ENCODE peak calls at places on chromosomes 1 and 21, in nine cellular contexts. One of them, this sample, is unnamed.

GRCh38 chr21:37717534-37717933 is 198.7 kb downstream of the KCNJ6 start:
- DNase-seq in H7: no peak
- DNase-seq in brain microvascular endothelial cell: no peak
- DNase-seq in fibroblast of mammary gland: no peak
- DNase-seq in retinal pigment epithelial cell: no peak
- DNase-seq in stomach: no peak
- DNase-seq in GM23338: peak; percentile 6
- DNase-seq in choroid plexus epithelial cell: no peak
- DNase-seq in cardiac fibroblast: no peak
- DNase-seq in this sample: no peak

GRCh38 chr1:150089846-150090520 is 22.4 kb downstream of the VPS45 start:
- DNase-seq in fibroblast of mammary gland: no peak
- DNase-seq in GM23338: no peak
- DNase-seq in H7: no peak
- DNase-seq in stomach: no peak
- DNase-seq in cardiac fibroblast: no peak
- DNase-seq in retinal pigment epithelial cell: no peak
- DNase-seq in brain microvascular endothelial cell: no peak
- DNase-seq in choroid plexus epithelial cell: no peak
- DNase-seq in this sample: no peak

GRCh38 chr1:212402876-212403275 is 11.8 kb downstream of the PACC1 start:
- DNase-seq in choroid plexus epithelial cell: no peak
- DNase-seq in fibroblast of mammary gland: peak; percentile 3
- DNase-seq in cardiac fibroblast: no peak
- DNase-seq in brain microvascular endothelial cell: no peak
- DNase-seq in H7: no peak
- DNase-seq in retinal pigment epithelial cell: no peak
- DNase-seq in stomach: no peak
- DNase-seq in GM23338: no peak
- DNase-seq in this sample: no peak

GRCh38 chr1:150021191-150021688 is 10.7 kb upstream of the OTUD7B start:
- DNase-seq in fibroblast of mammary gland: no peak
- DNase-seq in choroid plexus epithelial cell: no peak
- DNase-seq in retinal pigment epithelial cell: no peak
- DNase-seq in cardiac fibroblast: no peak
- DNase-seq in stomach: peak; percentile 45
- DNase-seq in H7: no peak
- DNase-seq in brain microvascular endothelial cell: no peak
- DNase-seq in GM23338: no peak
- DNase-seq in this sample: no peak

GRCh38 chr1:167617100-167617949 is 12.7 kb upstream of the RCSD1 start:
- DNase-seq in brain microvascular endothelial cell: peak; percentile 54
- DNase-seq in H7: peak; percentile 48
- DNase-seq in retinal pigment epithelial cell: no peak
- DNase-seq in cardiac fibroblast: peak; percentile 78
- DNase-seq in GM23338: peak; percentile 61
- DNase-seq in choroid plexus epithelial cell: peak; percentile 82
- DNase-seq in stomach: no peak
- DNase-seq in fibroblast of mammary gland: peak; percentile 69
- DNase-seq in this sample: no peak

GRCh38 chr1:202624781-202625108 is 85.5 kb downstream of the SYT2 start:
- DNase-seq in GM23338: no peak
- DNase-seq in H7: peak; percentile 34
- DNase-seq in retinal pigment epithelial cell: no peak
- DNase-seq in cardiac fibroblast: no peak
- DNase-seq in fibroblast of mammary gland: peak; percentile 13
- DNase-seq in brain microvascular endothelial cell: no peak
- DNase-seq in choroid plexus epithelial cell: no peak
- DNase-seq in stomach: no peak
- DNase-seq in this sample: no peak

GRCh38 chr1:197725044-197725443 is 50.2 kb downstream of the DENND1B start:
- DNase-seq in fibroblast of mammary gland: peak; percentile 45
- DNase-seq in retinal pigment epithelial cell: peak; percentile 9
- DNase-seq in brain microvascular endothelial cell: no peak
- DNase-seq in H7: no peak
- DNase-seq in cardiac fibroblast: peak; percentile 29
- DNase-seq in choroid plexus epithelial cell: peak; percentile 42
- DNase-seq in stomach: no peak
- DNase-seq in GM23338: peak; percentile 23
- DNase-seq in this sample: no peak

GRCh38 chr21:33800753-33801423 is 114.7 kb downstream of the ATP5PO start:
- DNase-seq in GM23338: no peak
- DNase-seq in retinal pigment epithelial cell: no peak
- DNase-seq in choroid plexus epithelial cell: no peak
- DNase-seq in stomach: no peak
- DNase-seq in cardiac fibroblast: no peak
- DNase-seq in fibroblast of mammary gland: no peak
- DNase-seq in brain microvascular endothelial cell: no peak
- DNase-seq in H7: no peak
- DNase-seq in this sample: no peak

GRCh38 chr1:7608628-7609295 is 162.3 kb upstream of the VAMP3 start:
- DNase-seq in brain microvascular endothelial cell: no peak
- DNase-seq in stomach: no peak
- DNase-seq in GM23338: peak; percentile 74
- DNase-seq in choroid plexus epithelial cell: peak; percentile 49
- DNase-seq in fibroblast of mammary gland: no peak
- DNase-seq in H7: peak; percentile 84
- DNase-seq in retinal pigment epithelial cell: no peak
- DNase-seq in cardiac fibroblast: no peak
- DNase-seq in this sample: peak; percentile 15

GRCh38 chr1:103208844-103209243 is 100.5 kb upstream of the COL11A1 start:
- DNase-seq in brain microvascular endothelial cell: no peak
- DNase-seq in GM23338: no peak
- DNase-seq in retinal pigment epithelial cell: no peak
- DNase-seq in fibroblast of mammary gland: no peak
- DNase-seq in cardiac fibroblast: no peak
- DNase-seq in stomach: no peak
- DNase-seq in H7: no peak
- DNase-seq in choroid plexus epithelial cell: no peak
- DNase-seq in this sample: no peak

DNA sequence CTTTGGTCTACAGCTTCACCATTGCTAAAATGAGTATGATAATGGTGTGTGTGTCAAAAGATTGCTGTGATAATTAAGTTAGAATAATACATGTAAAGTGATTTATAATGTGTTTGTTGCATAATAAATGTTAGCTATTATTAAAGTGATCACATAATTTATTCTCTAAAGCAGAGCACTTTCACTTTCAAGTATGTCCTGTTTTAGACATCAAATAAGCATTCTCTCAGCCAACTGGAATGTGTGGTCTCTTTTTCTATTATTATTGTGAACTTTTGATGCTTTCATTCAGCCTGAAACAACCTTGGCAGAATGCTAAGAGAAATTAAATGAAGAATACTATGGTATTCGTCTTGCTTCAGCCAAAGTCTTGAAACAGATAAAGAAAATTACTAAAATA is 102.8 kb upstream of the COL11A1 start:
- DNase-seq in fibroblast of mammary gland: peak; percentile 6
- DNase-seq in GM23338: no peak
- DNase-seq in retinal pigment epithelial cell: no peak
- DNase-seq in stomach: no peak
- DNase-seq in choroid plexus epithelial cell: peak; percentile 85
- DNase-seq in brain microvascular endothelial cell: peak; percentile 35
- DNase-seq in H7: no peak
- DNase-seq in cardiac fibroblast: no peak
- DNase-seq in this sample: no peak
- H3K4me3 ChIP-seq in fibroblast of mammary gland: no peak overlapping the region
- H3K4me3 ChIP-seq in GM23338: no peak overlapping the region
- H3K4me3 ChIP-seq in retinal pigment epithelial cell: no peak overlapping the region
- H3K4me3 ChIP-seq in stomach: no peak overlapping the region
- H3K4me3 ChIP-seq in choroid plexus epithelial cell: no peak overlapping the region
- H3K4me3 ChIP-seq in brain microvascular endothelial cell: no peak overlapping the region
- H3K4me3 ChIP-seq in H7: no peak overlapping the region
- H3K4me3 ChIP-seq in cardiac fibroblast: no peak overlapping the region
- H3K4me3 ChIP-seq in this sample: no peak overlapping the region

GRCh38 chr1:40689737-40690136 is 1.8 kb upstream of the NFYC start:
- DNase-seq in choroid plexus epithelial cell: no peak
- DNase-seq in fibroblast of mammary gland: no peak
- DNase-seq in brain microvascular endothelial cell: no peak
- DNase-seq in H7: no peak
- DNase-seq in GM23338: no peak
- DNase-seq in retinal pigment epithelial cell: no peak
- DNase-seq in cardiac fibroblast: no peak
- DNase-seq in stomach: no peak
- DNase-seq in this sample: no peak
- H3K4me3 ChIP-seq in choroid plexus epithelial cell: no peak overlapping the region
- H3K4me3 ChIP-seq in fibroblast of mammary gland: no peak overlapping the region
- H3K4me3 ChIP-seq in brain microvascular endothelial cell: no peak overlapping the region
- H3K4me3 ChIP-seq in H7: no peak overlapping the region
- H3K4me3 ChIP-seq in GM23338: peak overlapping the region; percentile 69
- H3K4me3 ChIP-seq in retinal pigment epithelial cell: no peak overlapping the region
- H3K4me3 ChIP-seq in cardiac fibroblast: no peak overlapping the region
- H3K4me3 ChIP-seq in stomach: no peak overlapping the region
- H3K4me3 ChIP-seq in this sample: no peak overlapping the region

DNA sequence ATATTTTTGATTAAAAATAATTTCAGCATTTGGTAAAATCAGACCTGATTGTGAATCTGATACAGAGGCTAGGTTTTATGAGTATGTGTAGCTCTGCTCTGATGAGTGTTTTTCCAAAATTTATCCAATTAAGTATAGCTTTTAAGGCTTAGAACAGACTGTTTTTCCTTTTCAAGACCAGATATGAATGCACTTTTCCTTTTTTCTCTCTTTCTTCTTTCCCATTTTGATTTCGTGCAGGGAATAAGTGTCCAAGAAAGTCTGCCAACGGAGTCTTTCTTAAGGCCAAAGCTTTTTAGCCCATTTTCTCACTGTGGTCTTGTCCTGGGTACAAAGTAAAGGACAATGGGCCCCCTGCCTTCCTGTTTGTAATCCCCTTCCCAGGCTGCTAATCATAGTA is 2.8 kb downstream of the KIF1B start:
- DNase-seq in stomach: no peak
- DNase-seq in cardiac fibroblast: no peak
- DNase-seq in GM23338: no peak
- DNase-seq in brain microvascular endothelial cell: no peak
- DNase-seq in fibroblast of mammary gland: no peak
- DNase-seq in retinal pigment epithelial cell: no peak
- DNase-seq in H7: peak; percentile 22
- DNase-seq in choroid plexus epithelial cell: no peak
- DNase-seq in this sample: no peak
- H3K4me3 ChIP-seq in stomach: no peak overlapping the region
- H3K4me3 ChIP-seq in cardiac fibroblast: no peak overlapping the region
- H3K4me3 ChIP-seq in GM23338: no peak overlapping the region
- H3K4me3 ChIP-seq in brain microvascular endothelial cell: no peak overlapping the region
- H3K4me3 ChIP-seq in fibroblast of mammary gland: no peak overlapping the region
- H3K4me3 ChIP-seq in retinal pigment epithelial cell: no peak overlapping the region
- H3K4me3 ChIP-seq in H7: no peak overlapping the region
- H3K4me3 ChIP-seq in choroid plexus epithelial cell: no peak overlapping the region
- H3K4me3 ChIP-seq in this sample: peak overlapping the region; percentile 2

GRCh38 chr1:100721502-100722205 is 2.1 kb downstream of the VCAM1 start:
- DNase-seq in fibroblast of mammary gland: peak; percentile 97
- DNase-seq in stomach: peak; percentile 39
- DNase-seq in choroid plexus epithelial cell: peak; percentile 84
- DNase-seq in cardiac fibroblast: peak; percentile 84
- DNase-seq in brain microvascular endothelial cell: peak; percentile 56
- DNase-seq in GM23338: no peak
- DNase-seq in retinal pigment epithelial cell: no peak
- DNase-seq in H7: no peak
- DNase-seq in this sample: peak; percentile 36
- H3K4me3 ChIP-seq in fibroblast of mammary gland: peak overlapping the region; percentile 38
- H3K4me3 ChIP-seq in stomach: peak overlapping the region; percentile 28
- H3K4me3 ChIP-seq in choroid plexus epithelial cell: peak overlapping the region; percentile 63
- H3K4me3 ChIP-seq in cardiac fibroblast: peak overlapping the region; percentile 7
- H3K4me3 ChIP-seq in brain microvascular endothelial cell: peak overlapping the region; percentile 34
- H3K4me3 ChIP-seq in GM23338: no peak overlapping the region
- H3K4me3 ChIP-seq in retinal pigment epithelial cell: no peak overlapping the region
- H3K4me3 ChIP-seq in H7: no peak overlapping the region
- H3K4me3 ChIP-seq in this sample: peak overlapping the region; percentile 12

GRCh38 chr1:2528966-2529750 is 905 bp downstream of the HES5 start:
- DNase-seq in H7: peak; percentile 93
- DNase-seq in cardiac fibroblast: no peak
- DNase-seq in retinal pigment epithelial cell: no peak
- DNase-seq in choroid plexus epithelial cell: no peak
- DNase-seq in stomach: no peak
- DNase-seq in fibroblast of mammary gland: no peak
- DNase-seq in GM23338: peak; percentile 76
- DNase-seq in brain microvascular endothelial cell: no peak
- DNase-seq in this sample: no peak

GRCh38 chr1:2528016-2528415 is 1.6 kb upstream of the PANK4 start:
- DNase-seq in cardiac fibroblast: no peak
- DNase-seq in retinal pigment epithelial cell: no peak
- DNase-seq in fibroblast of mammary gland: no peak
- DNase-seq in H7: no peak
- DNase-seq in GM23338: no peak
- DNase-seq in brain microvascular endothelial cell: no peak
- DNase-seq in stomach: peak; percentile 84
- DNase-seq in choroid plexus epithelial cell: no peak
- DNase-seq in this sample: peak; percentile 59

GRCh38 chr1:2528611-2528965 is 1.5 kb downstream of the HES5 start:
- DNase-seq in fibroblast of mammary gland: no peak
- DNase-seq in GM23338: no peak
- DNase-seq in stomach: no peak
- DNase-seq in choroid plexus epithelial cell: no peak
- DNase-seq in H7: no peak
- DNase-seq in retinal pigment epithelial cell: no peak
- DNase-seq in cardiac fibroblast: no peak
- DNase-seq in brain microvascular endothelial cell: no peak
- DNase-seq in this sample: no peak

GRCh38 chr1:2530501-2531361 is 668 bp upstream of the HES5 start:
- DNase-seq in fibroblast of mammary gland: no peak
- DNase-seq in GM23338: no peak
- DNase-seq in brain microvascular endothelial cell: no peak
- DNase-seq in stomach: peak; percentile 76
- DNase-seq in retinal pigment epithelial cell: no peak
- DNase-seq in cardiac fibroblast: no peak
- DNase-seq in H7: no peak
- DNase-seq in choroid plexus epithelial cell: no peak
- DNase-seq in this sample: peak; percentile 64

DNA sequence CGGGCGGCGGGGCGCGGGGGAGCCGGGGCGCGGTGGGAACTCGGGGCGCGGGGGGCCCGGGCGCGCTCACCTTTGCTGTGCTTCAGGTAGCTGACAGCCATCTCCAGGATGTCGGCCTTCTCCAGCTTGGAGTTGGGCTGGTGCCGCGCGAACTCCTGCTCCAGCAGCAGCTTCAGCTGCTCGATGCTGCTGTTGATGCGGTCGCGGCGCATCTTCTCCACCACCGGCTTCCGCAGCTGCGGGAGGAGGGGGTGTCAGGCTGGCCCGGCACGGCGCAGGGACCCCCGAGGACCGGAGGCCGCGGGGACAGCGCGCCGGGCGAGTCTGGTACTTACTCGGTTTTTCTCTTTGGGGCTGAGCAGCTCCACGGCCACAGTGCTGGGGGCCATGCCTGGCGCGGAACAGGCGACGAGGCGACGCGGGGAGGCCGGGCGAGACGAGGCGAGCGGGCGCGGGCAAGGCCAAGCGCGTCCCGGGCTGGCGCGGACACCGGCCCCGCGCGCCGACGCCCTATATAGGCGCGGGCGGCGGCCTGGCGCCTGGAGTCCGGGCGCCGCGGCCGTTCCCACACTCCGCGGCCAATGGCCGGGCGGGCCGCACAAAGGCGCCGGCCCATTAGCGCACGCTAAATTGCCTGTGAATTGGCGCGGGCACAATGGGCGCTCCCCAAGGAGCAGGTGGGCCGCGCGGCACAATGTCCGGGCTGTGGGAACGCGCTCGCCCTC is at the start of gene HES5:
- DNase-seq in H7: peak; percentile 92
- DNase-seq in stomach: peak; percentile 51
- DNase-seq in fibroblast of mammary gland: no peak
- DNase-seq in cardiac fibroblast: no peak
- DNase-seq in choroid plexus epithelial cell: no peak
- DNase-seq in retinal pigment epithelial cell: no peak
- DNase-seq in brain microvascular endothelial cell: no peak
- DNase-seq in GM23338: peak; percentile 82
- DNase-seq in this sample: no peak
- H3K4me3 ChIP-seq in H7: peak within 1 kb of the TSS; percentile 29
- H3K4me3 ChIP-seq in stomach: peak within 1 kb of the TSS; percentile 55
- H3K4me3 ChIP-seq in fibroblast of mammary gland: no peak within 1 kb of the TSS
- H3K4me3 ChIP-seq in cardiac fibroblast: no peak within 1 kb of the TSS
- H3K4me3 ChIP-seq in choroid plexus epithelial cell: no peak within 1 kb of the TSS
- H3K4me3 ChIP-seq in retinal pigment epithelial cell: no peak within 1 kb of the TSS
- H3K4me3 ChIP-seq in brain microvascular endothelial cell: peak within 1 kb of the TSS; percentile 20
- H3K4me3 ChIP-seq in GM23338: peak within 1 kb of the TSS; percentile 57
- H3K4me3 ChIP-seq in this sample: no peak within 1 kb of the TSS

GRCh38 chr1:200351826-200352549 is 57.8 kb downstream of the ZNF281 start:
- DNase-seq in fibroblast of mammary gland: peak; percentile 97
- DNase-seq in H7: no peak
- DNase-seq in choroid plexus epithelial cell: peak; percentile 98
- DNase-seq in cardiac fibroblast: peak; percentile 96
- DNase-seq in stomach: no peak
- DNase-seq in GM23338: no peak
- DNase-seq in retinal pigment epithelial cell: no peak
- DNase-seq in brain microvascular endothelial cell: peak; percentile 95
- DNase-seq in this sample: peak; percentile 42
- H3K4me3 ChIP-seq in fibroblast of mammary gland: no peak overlapping the region
- H3K4me3 ChIP-seq in H7: no peak overlapping the region
- H3K4me3 ChIP-seq in choroid plexus epithelial cell: peak overlapping the region; percentile 39
- H3K4me3 ChIP-seq in cardiac fibroblast: peak overlapping the region; percentile 15
- H3K4me3 ChIP-seq in stomach: peak overlapping the region; percentile 14
- H3K4me3 ChIP-seq in GM23338: no peak overlapping the region
- H3K4me3 ChIP-seq in retinal pigment epithelial cell: no peak overlapping the region
- H3K4me3 ChIP-seq in brain microvascular endothelial cell: no peak overlapping the region
- H3K4me3 ChIP-seq in this sample: no peak overlapping the region